ENCODE peak calls at places on chromosomes 6 and 20, in eight cellular contexts. J is psoas muscle, S is BE2C, X is H1, D is mammary epithelial cell, Z is suprapubic skin, U is fibroblast of lung, H is lower lobe of right lung. W is an unnamed sample.
A peak's percentile ranks its signal among the peaks of the same experiment; 100 is the strongest.

GRCh38 chr20:19009071-19009688 is 195.6 kb downstream of the SCP2D1 start:
- DNase-seq in H (no peak), J (no peak), X (no peak), Z (no peak), D (no peak), U (no peak), S (no peak), W (no peak)

GRCh38 chr6:167750956-167751358 is 75.8 kb upstream of the AFDN start:
- DNase-seq in H (peak; percentile 88), X (no peak), Z (no peak), U (no peak), J (peak; percentile 25), D (peak; percentile 13), S (no peak), W (peak; percentile 39)

GRCh38 chr6:138480279-138480949 is 18.9 kb downstream of the NHSL1 start:
- DNase-seq in X (no peak), S (no peak), Z (no peak), U (no peak), H (no peak), J (no peak), D (no peak), W (no peak)

GRCh38 chr20:47989957-47990356 is 204.7 kb upstream of the SULF2 start:
- DNase-seq in H (no peak), U (no peak), X (no peak), S (peak; percentile 32), D (no peak), Z (no peak), J (no peak), W (no peak)

GRCh38 chr6:30075094-30075986 is at the start of gene RNF39:
- DNase-seq in X (no peak), J (no peak), D (peak; percentile 79), S (no peak), U (no peak), H (peak; percentile 48), Z (no peak), W (no peak)

GRCh38 chr6:119832411-119832810 is 482.9 kb upstream of the MAN1A1 start:
- DNase-seq in S (no peak), X (no peak), H (no peak), U (no peak), Z (no peak), J (no peak), D (peak; percentile 44), W (no peak)

GRCh38 chr6:47256361-47256760 is 53.3 kb downstream of the TNFRSF21 start:
- DNase-seq in H (no peak), Z (no peak), D (no peak), U (no peak), J (no peak), X (no peak), S (no peak), W (no peak)

GRCh38 chr6:151255811-151256210 is 16.0 kb downstream of the AKAP12 start:
- DNase-seq in J (no peak), S (no peak), Z (no peak), H (no peak), D (no peak), U (no peak), X (no peak), W (no peak)

GRCh38 chr6:139376054-139376355 is 1.6 kb upstream of the CITED2 start:
- DNase-seq in H (peak; percentile 72), J (peak; percentile 24), U (no peak), X (no peak), Z (no peak), S (no peak), D (no peak), W (no peak)

GRCh38 chr6:51959744-51960383 is 127.5 kb downstream of the PKHD1 start:
- DNase-seq in H (peak; percentile 61), X (peak; percentile 49), U (peak; percentile 60), S (peak; percentile 85), D (peak; percentile 55), Z (peak; percentile 78), J (peak; percentile 34), W (peak; percentile 16)

GRCh38 chr6:345747-346388 is 45.7 kb upstream of the IRF4 start:
- DNase-seq in J (no peak), X (no peak), Z (no peak), S (no peak), H (peak; percentile 46), U (peak; percentile 39), D (no peak), W (no peak)

GRCh38 chr6:43743682-43744381 is 26.2 kb upstream of the VEGFA start:
- DNase-seq in Z (peak; percentile 50), U (no peak), J (no peak), D (no peak), S (no peak), H (no peak), X (no peak), W (no peak)

GRCh38 chr6:7071405-7071804 is 36.4 kb upstream of the RREB1 start:
- DNase-seq in D (no peak), X (no peak), J (no peak), Z (no peak), S (no peak), U (no peak), H (no peak), W (no peak)

GRCh38 chr6:117326396-117326795 is 61.0 kb downstream of the VGLL2 start:
- DNase-seq in H (no peak), D (no peak), J (no peak), S (no peak), Z (no peak), X (no peak), U (no peak), W (no peak)

GRCh38 chr6:24951831-24952299 is 16.1 kb upstream of the RIPOR2 start:
- DNase-seq in X (no peak), Z (no peak), U (no peak), S (no peak), D (no peak), J (no peak), H (peak; percentile 65), W (no peak)

GRCh38 chr20:37749620-37750403 is 56.0 kb downstream of the CTNNBL1 start:
- DNase-seq in S (peak; percentile 18), U (no peak), D (no peak), Z (no peak), X (no peak), J (no peak), H (no peak), W (no peak)

GRCh38 chr6:12720310-12720709 is 3.7 kb downstream of the PHACTR1 start:
- DNase-seq in S (no peak), X (no peak), H (no peak), J (no peak), D (no peak), Z (no peak), U (no peak), W (no peak)

GRCh38 chr6:160005861-160006540 is 37.1 kb downstream of the IGF2R start:
- DNase-seq in Z (no peak), S (peak; percentile 50), U (peak; percentile 68), X (no peak), J (peak; percentile 66), D (peak; percentile 19), H (peak; percentile 56), W (no peak)

GRCh38 chr6:19737968-19738367 is 99.2 kb upstream of the ID4 start:
- DNase-seq in H (no peak), S (no peak), U (no peak), D (no peak), Z (no peak), X (no peak), J (no peak), W (no peak)
- H3K4me3 ChIP-seq in H (no peak overlapping the region), S (no peak overlapping the region), U (no peak overlapping the region), D (no peak overlapping the region), Z (no peak overlapping the region), X (no peak overlapping the region), J (no peak overlapping the region), W (no peak overlapping the region)

DNA sequence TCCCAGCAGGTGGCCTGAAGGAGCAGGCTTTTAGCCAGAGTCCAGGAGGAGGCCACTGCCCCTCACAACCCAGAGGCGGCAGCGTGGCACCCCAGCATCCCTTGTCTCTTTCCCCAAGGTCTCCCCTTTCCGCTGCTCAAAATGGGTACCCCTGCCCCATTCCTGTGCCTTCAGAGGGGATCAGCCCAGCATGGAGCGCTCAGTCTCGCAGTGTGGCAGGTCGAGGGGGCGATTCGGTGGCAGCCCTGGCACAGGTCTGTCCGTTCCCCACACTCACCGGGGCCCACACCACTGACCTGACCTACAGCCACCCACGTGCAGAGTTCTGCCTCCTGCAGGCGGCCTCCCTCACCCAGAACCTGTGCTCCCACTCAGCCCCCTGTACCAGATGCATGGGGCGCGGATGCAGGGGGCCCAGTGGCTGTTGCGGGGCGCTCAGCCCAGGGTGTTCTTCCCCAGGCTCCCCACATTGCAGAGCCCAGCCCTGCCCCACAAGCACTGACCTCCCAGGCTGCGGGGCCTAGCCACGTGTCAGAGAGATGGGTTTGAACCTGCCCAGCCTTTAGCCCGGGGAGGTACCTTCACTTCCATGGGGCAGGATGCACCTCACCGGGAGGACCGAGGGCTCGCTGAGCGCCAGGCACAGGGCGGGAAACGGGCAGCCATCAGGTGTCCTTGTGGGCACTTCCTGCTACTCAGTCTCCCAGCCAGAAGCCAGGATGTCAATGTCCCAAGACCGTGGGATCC is 41.8 kb downstream of the DSTN start:
- DNase-seq in D (peak; percentile 70), U (peak; percentile 18), Z (no peak), H (peak; percentile 58), S (no peak), J (no peak), X (no peak), W (no peak)
- TF ChIP-seq CTCF in D (peak; percentile 75), U (no peak), Z (no peak), H (no peak), S (peak; percentile 28), J (peak; percentile 34), X (peak; percentile 10), W (peak; percentile 67)

DNA sequence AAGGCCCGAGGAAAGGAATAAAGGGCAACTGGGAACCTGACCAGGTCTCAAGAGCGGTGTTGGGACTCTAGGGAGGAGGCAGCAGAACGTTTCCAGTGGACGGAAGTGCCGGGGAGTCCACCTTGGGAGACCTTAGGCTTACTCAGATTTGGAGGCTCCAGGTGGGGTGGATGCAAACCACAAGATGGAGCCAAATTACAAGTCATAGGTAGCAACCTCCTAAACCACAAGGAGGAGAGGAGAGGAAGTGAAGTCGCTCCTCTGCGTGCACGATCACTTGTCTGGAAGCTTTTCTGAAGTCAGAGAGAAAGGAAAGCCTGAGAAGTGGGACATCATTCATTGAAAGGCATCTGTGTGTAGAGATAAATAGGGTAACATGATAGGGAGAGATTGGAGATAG is 9.3 kb downstream of the HLA-DOA start:
- DNase-seq in H (no peak), D (peak; percentile 29), J (no peak), U (no peak), Z (no peak), S (no peak), X (peak; percentile 41), W (no peak)
- H3K27me3 ChIP-seq in H (peaks cover 4% of the 10 kb centered on the region), D (peaks cover 7% of the 10 kb centered on the region), J (peaks cover 2% of the 10 kb centered on the region), U (peaks cover 29% of the 10 kb centered on the region), Z (peaks cover 29% of the 10 kb centered on the region), S (peaks cover 43% of the 10 kb centered on the region), X (no peaks in the 10 kb centered on the region), W (peaks cover 9% of the 10 kb centered on the region)

GRCh38 chr20:848218-848617 is 14.7 kb downstream of the FAM110A start:
- DNase-seq in U (no peak), D (no peak), H (no peak), S (no peak), Z (no peak), X (no peak), J (no peak), W (no peak)
- H3K4me3 ChIP-seq in U (no peak overlapping the region), D (no peak overlapping the region), H (no peak overlapping the region), S (no peak overlapping the region), Z (no peak overlapping the region), X (no peak overlapping the region), J (no peak overlapping the region), W (no peak overlapping the region)